ENCODE peak calls at places on chromosomes 7 and 10, in four cellular contexts. C is spleen, U is breast epithelium, X is H1. W is an unnamed sample.

GRCh38 chr7:50495746-50496145 is 45.6 kb upstream of the FIGNL1 start:
- DNase-seq in X (no peak), U (no peak), C (no peak), W (no peak)

GRCh38 chr7:155832581-155832981 is 20.3 kb upstream of the SHH start:
- DNase-seq in X (no peak), U (no peak), C (peak), W (no peak)

GRCh38 chr10:74669210-74669609 is 157.2 kb upstream of the KAT6B start:
- DNase-seq in C (no peak), X (no peak), U (no peak), W (no peak)

GRCh38 chr7:75650671-75651070 is 88.1 kb downstream of the HIP1 start:
- DNase-seq in C (peak), U (no peak), X (no peak), W (no peak)

GRCh38 chr10:14448197-14448763 is 117.6 kb upstream of the FRMD4A start:
- DNase-seq in U (no peak), C (no peak), X (no peak), W (no peak)

GRCh38 chr10:84212015-84212414 is 13.3 kb downstream of the LRIT2 start:
- DNase-seq in U (no peak), X (no peak), C (no peak), W (no peak)

GRCh38 chr10:96685297-96685696 is 35.0 kb downstream of the PIK3AP1 start:
- DNase-seq in X (no peak), C (no peak), U (peak), W (no peak)

GRCh38 chr7:12684186-12684585 is 3.2 kb upstream of the ARL4A start:
- DNase-seq in X (no peak), C (no peak), U (no peak), W (no peak)

GRCh38 chr7:51961804-51962203 is 645.2 kb upstream of the COBL start:
- DNase-seq in U (no peak), X (no peak), C (no peak), W (no peak)

GRCh38 chr10:58017719-58018367 is 249.9 kb downstream of the IPMK start:
- DNase-seq in U (no peak), X (no peak), C (no peak), W (no peak)

GRCh38 chr10:18735711-18736110 is 76.5 kb downstream of the ARL5B start:
- DNase-seq in X (no peak), C (no peak), U (no peak), W (no peak)

GRCh38 chr10:75019360-75019759 is 92.1 kb upstream of the SAMD8 start:
- DNase-seq in C (no peak), X (no peak), U (no peak), W (no peak)

GRCh38 chr7:110442386-110442837 is 648.5 kb upstream of the LRRN3 start:
- DNase-seq in U (no peak), C (no peak), X (peak), W (no peak)

GRCh38 chr7:150685219-150686029 is at the start of gene GIMAP2:
- DNase-seq in X (no peak), U (no peak), C (no peak), W (no peak)

GRCh38 chr10:110074986-110075664 is 67.3 kb downstream of the ADD3 start:
- DNase-seq in C (no peak), U (no peak), X (no peak), W (no peak)

GRCh38 chr7:129825005-129825553 is 127.7 kb downstream of the UBE2H start:
- DNase-seq in C (peak), U (peak), X (peak), W (no peak)

GRCh38 chr7:85820702-85821443 is 634.0 kb upstream of the SEMA3D start:
- DNase-seq in U (no peak), X (no peak), C (no peak), W (no peak)

GRCh38 chr10:24871501-24871900 is 80.9 kb downstream of the PRTFDC1 start:
- DNase-seq in C (no peak), U (no peak), X (no peak), W (no peak)

GRCh38 chr10:100968839-100969174 is 497 bp upstream of the SEMA4G start:
- DNase-seq in C (no peak), U (no peak), X (no peak), W (no peak)

GRCh38 chr10:76282122-76283030 is 851.0 kb downstream of the LRMDA start:
- DNase-seq in X (no peak), U (no peak), C (no peak), W (no peak)

GRCh38 chr10:50613726-50614443 is 9.9 kb downstream of the SGMS1 start:
- DNase-seq in X (no peak), C (no peak), U (no peak), W (no peak)

GRCh38 chr7:113955157-113955556 is 36.3 kb upstream of the PPP1R3A start:
- DNase-seq in U (no peak), C (peak), X (no peak), W (no peak)

GRCh38 chr7:150439926-150440325 is 10.5 kb upstream of the GIMAP8 start:
- DNase-seq in X (no peak), C (no peak), U (no peak), W (no peak)

GRCh38 chr7:37007319-37007718 is 283.0 kb upstream of the AOAH start:
- DNase-seq in X (no peak), U (no peak), C (no peak), W (no peak)

GRCh38 chr7:40348126-40348728 is 213.4 kb downstream of the SUGCT start:
- DNase-seq in C (no peak), X (no peak), U (no peak), W (no peak)

GRCh38 chr7:24597014-24597413 is 23.8 kb downstream of the PALS2 start:
- DNase-seq in X (no peak), U (no peak), C (no peak), W (no peak)

GRCh38 chr10:26485150-26485941 is 47.2 kb downstream of the APBB1IP start:
- DNase-seq in U (no peak), X (no peak), C (no peak), W (peak)

GRCh38 chr10:100847440-100847839 is 65.3 kb upstream of the SLF2 start:
- DNase-seq in U (no peak), C (no peak), X (no peak), W (no peak)

GRCh38 chr10:76192151-76192550 is 760.7 kb downstream of the LRMDA start:
- DNase-seq in X (no peak), C (no peak), U (no peak), W (no peak)

GRCh38 chr7:78095549-78095948 is 297.0 kb downstream of the PHTF2 start:
- DNase-seq in U (no peak), C (no peak), X (no peak), W (no peak)

GRCh38 chr7:7201583-7202374 is 19.4 kb downstream of the C1GALT1 start:
- DNase-seq in U (peak), C (peak), X (peak), W (no peak)

GRCh38 chr7:136036336-136036735 is 59.2 kb upstream of the MTPN start:
- DNase-seq in U (no peak), X (no peak), C (no peak), W (no peak)

GRCh38 chr7:136034132-136034531 is 57.0 kb upstream of the MTPN start:
- DNase-seq in X (no peak), C (no peak), U (no peak), W (no peak)

GRCh38 chr7:136045181-136045580 is 68.0 kb upstream of the MTPN start:
- DNase-seq in X (no peak), U (no peak), C (no peak), W (no peak)

DNA sequence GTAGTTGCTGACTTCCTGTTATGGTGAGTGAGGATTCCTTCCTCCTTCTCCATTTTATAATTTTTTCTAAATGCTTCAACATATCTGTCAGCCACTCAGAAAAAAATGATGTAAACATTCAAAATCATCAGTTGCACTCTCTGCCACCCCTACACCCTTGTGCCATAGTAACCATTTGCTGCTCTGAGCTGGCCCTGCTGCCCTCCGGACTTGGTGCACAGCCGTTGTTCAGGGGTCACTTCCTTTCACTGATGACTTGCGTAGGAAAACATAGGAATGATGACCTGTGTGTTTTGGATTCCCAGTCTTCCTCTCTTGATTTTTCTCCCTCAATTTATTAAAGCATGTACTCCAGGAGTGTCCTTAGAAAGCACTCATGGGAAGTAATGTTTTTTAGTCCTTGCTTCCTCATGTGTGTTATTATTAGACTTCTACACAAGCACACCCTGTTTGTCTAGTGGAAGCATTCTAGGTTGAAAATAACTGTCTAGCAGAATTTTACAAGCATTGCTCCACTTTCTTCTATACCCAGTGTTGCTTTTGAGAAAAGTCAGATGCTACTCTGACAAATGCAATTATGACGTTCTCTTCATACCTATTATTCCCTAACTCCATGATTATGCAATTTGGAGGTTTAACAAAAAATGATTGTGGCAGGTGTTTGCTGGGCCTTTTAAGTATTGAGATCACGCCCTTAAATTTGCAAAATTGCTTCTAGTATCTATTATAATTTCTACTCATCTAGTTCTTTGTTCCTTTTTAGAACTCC is 62.6 kb upstream of the MTPN start:
- DNase-seq in C (no peak), U (no peak), X (no peak), W (no peak)
- TF ChIP-seq POLR2AphosphoS5 in C (peak), U (no peak), X (no peak), W (no peak)

GRCh38 chr10:29998142-29998808 is 61.1 kb downstream of the JCAD start:
- DNase-seq in U (peak), X (peak), C (peak), W (no peak)
- TF ChIP-seq POLR2AphosphoS5 in U (no peak), X (no peak), C (no peak), W (no peak)

GRCh38 chr10:52030051-52030867 is 283.8 kb upstream of the DKK1 start:
- DNase-seq in U (no peak), X (no peak), C (no peak), W (no peak)
- TF ChIP-seq POLR2AphosphoS5 in U (no peak), X (peak), C (peak), W (no peak)

DNA sequence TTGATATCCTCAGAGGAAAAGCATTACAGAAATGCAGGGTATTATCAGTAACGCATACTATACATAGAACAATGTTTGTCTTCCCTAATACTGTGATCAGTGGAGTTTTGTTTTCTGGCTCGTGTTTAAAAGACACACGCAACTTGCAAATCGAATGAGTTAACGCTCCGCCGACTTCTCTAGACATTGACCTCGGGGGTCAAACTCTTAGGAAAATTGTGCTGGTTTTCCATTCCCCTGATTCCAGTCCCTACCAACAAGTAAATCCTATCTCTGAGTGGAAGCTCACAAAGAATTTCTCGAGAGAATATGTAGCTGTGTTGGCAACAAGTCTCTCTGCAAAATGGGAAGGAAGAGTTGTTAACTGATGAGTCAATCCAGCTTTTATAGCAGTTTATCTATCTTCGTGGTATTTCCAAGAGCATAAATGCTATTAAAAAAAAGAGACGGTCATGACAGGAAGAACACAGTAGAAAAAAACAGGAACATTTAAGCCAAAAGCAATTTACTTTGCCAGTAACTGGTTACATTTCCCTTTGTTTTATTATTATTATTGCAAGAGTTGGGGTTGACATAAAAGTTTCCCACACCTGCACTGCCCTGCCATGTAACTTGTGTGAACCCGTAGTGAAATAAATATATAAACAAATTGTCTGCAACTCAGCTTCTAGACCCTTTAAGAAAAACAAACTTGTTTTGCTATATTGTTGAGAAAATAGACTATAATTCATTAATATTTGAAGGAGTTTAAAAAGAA is 144.4 kb downstream of the ARID5B start:
- DNase-seq in C (no peak), X (no peak), U (no peak), W (no peak)
- TF ChIP-seq POLR2AphosphoS5 in C (no peak), X (no peak), U (no peak), W (peak)

GRCh38 chr10:130994191-130994590 is 317.3 kb downstream of the TCERG1L start:
- DNase-seq in C (peak), U (no peak), X (no peak), W (no peak)
- TF ChIP-seq POLR2AphosphoS5 in C (no peak), U (no peak), X (no peak), W (no peak)

DNA sequence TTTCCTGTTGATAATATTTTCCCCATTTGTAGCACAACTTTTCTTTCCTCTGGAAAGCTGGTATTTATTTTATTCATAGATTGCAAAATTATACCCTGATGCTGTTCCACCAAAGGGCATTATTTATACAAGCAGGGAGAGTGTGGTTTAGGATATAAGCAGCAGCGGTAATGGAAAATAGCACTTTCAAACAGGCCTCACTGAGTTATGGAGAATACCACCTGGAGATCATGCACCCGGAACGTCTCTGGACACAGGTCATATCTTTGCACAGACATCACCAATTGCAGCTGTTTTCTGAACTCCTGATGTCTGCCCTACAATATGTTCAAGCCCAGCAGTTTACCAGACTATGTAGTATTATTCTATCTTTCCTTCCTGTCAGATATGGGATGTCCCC is 2.0 kb upstream of the CALD1 start:
- DNase-seq in X (no peak), U (no peak), C (no peak), W (peak)
- TF ChIP-seq POLR2AphosphoS5 in X (no peak), U (no peak), C (no peak), W (no peak)

GRCh38 chr7:108003591-108003935 is 602 bp upstream of the LAMB1 start:
- DNase-seq in C (no peak), U (no peak), X (no peak), W (no peak)

GRCh38 chr7:108001759-108002725 is 919 bp downstream of the LAMB1 start:
- DNase-seq in U (no peak), X (peak), C (no peak), W (no peak)

GRCh38 chr7:108007280-108007679 is 4.3 kb upstream of the LAMB1 start:
- DNase-seq in C (no peak), X (no peak), U (no peak), W (no peak)

GRCh38 chr7:108002726-108003590 is at the start of gene LAMB1:
- DNase-seq in C (peak), U (no peak), X (peak), W (no peak)

DNA sequence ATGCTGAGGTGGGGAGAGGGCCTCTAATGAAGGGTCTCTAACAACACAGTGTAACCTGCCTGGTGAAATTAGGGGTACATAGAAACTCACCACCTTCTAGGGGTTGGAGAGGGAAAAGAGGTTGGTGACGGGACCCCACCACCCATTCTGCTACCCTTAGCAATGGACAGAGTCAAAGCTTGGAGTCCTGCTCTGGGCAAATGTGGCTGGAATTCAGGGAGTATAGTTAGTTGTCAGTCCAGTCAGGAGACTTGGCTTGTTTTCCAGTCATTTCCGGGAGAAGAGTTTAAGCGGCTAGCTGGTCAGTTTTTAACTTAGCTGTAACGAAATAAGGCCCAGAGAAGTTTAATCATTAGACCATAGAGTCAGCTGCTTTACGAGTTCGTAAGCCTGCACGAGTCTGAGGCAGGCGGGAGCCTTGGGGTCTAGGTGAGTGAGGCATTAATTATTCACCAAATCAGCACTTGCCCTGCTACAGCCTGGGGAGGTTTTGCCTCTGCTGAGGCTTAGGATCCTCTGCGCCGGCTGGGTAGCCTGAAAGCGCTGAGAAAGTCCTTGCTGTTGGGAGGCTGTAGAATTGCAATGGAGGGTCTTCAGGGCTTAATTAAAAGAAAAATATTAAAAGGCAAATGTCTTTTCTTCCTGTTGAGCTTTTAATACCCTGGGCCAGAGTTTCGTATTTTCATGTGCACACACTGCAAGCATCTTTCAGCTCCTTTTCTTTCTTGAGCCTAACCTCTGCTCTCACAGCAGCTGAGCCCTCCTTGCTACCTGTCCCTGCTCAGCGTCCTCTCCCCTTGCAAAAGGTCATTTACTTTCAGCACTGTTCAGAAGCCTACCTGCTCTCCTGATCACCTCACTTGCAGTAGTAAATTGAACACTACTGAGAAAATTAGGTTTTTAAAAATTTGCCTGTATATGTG is 1.5 kb upstream of the LAMB1 start:
- DNase-seq in C (no peak), X (peak), U (no peak), W (no peak)
- TF ChIP-seq POLR2AphosphoS5 in C (peak), X (no peak), U (no peak), W (peak)